ENCODE peak calls at places on chromosomes 1 and 21, in ten cellular contexts. N is cardiac muscle cell; K is ACHN; Z is globus pallidus; X is neural crest cell; I is effector memory CD8-positive, alpha-beta T cell; Y is M059J; L is NCI-H1436; F is HL-60; R is colonic mucosa. Q is an unnamed sample.

GRCh38 chr1:241485554-241485992 is 34.0 kb downstream of the FH start:
- DNase-seq in K (peak), L (peak), F (no peak), Z (no peak), N (no peak), I (no peak), Y (peak), X (no peak), R (no peak), Q (no peak)

GRCh38 chr1:231734417-231734816 is 107.8 kb downstream of the DISC1 start:
- DNase-seq in I (no peak), Z (no peak), N (peak), L (no peak), K (no peak), X (no peak), R (peak), F (no peak), Y (no peak), Q (no peak)

GRCh38 chr1:43221256-43221778 is 48.5 kb upstream of the TMEM125 start:
- DNase-seq in N (no peak), K (no peak), I (no peak), L (no peak), R (no peak), X (no peak), Y (no peak), Z (no peak), F (no peak), Q (no peak)

GRCh38 chr1:107056426-107057196 is at the start of gene PRMT6:
- DNase-seq in F (peak), I (peak), R (peak), Y (peak), K (peak), L (peak), N (peak), Z (peak), X (peak), Q (peak)

GRCh38 chr1:69711159-69711930 is 143.6 kb downstream of the LRRC7 start:
- DNase-seq in N (no peak), I (no peak), X (no peak), F (no peak), Z (no peak), K (no peak), R (no peak), Y (peak), L (peak), Q (no peak)

GRCh38 chr1:104092698-104093097 is 343.0 kb downstream of the AMY1C start:
- DNase-seq in Y (no peak), L (no peak), Z (no peak), I (no peak), K (no peak), X (no peak), F (no peak), R (no peak), N (no peak), Q (no peak)

GRCh38 chr1:97674517-97674916 is 246.3 kb downstream of the DPYD start:
- DNase-seq in R (no peak), L (no peak), I (no peak), Y (no peak), N (no peak), K (no peak), Z (no peak), X (no peak), F (peak), Q (no peak)

GRCh38 chr1:160544647-160545046 is 21.6 kb upstream of the SLAMF6 start:
- DNase-seq in N (no peak), R (no peak), Z (no peak), X (no peak), L (no peak), F (no peak), K (peak), I (peak), Y (peak), Q (no peak)

GRCh38 chr1:150237746-150238145 is 1.8 kb upstream of the ANP32E start:
- DNase-seq in F (no peak), Y (no peak), X (no peak), R (no peak), K (no peak), N (no peak), Z (no peak), L (no peak), I (no peak), Q (no peak)

GRCh38 chr1:155892801-155893200 is 18.3 kb downstream of the RIT1 start:
- DNase-seq in Z (no peak), Y (peak), F (no peak), L (no peak), X (no peak), N (no peak), I (no peak), R (no peak), K (peak), Q (no peak)

GRCh38 chr1:198880818-198881597 is 242.2 kb downstream of the PTPRC start:
- DNase-seq in X (no peak), Y (peak), Z (no peak), K (peak), R (no peak), I (no peak), F (peak), L (no peak), N (no peak), Q (no peak)

GRCh38 chr1:220278991-220279390 is 6.7 kb upstream of the RAB3GAP2 start:
- DNase-seq in I (no peak), Y (peak), X (no peak), N (no peak), K (no peak), R (no peak), F (no peak), Z (no peak), L (no peak), Q (no peak)

GRCh38 chr1:206112600-206113301 is 4.4 kb downstream of the AVPR1B start:
- DNase-seq in X (no peak), Y (no peak), N (no peak), F (no peak), Z (no peak), K (no peak), I (no peak), L (no peak), R (peak), Q (peak)

GRCh38 chr1:219042769-219043168 is 130.9 kb upstream of the LYPLAL1 start:
- DNase-seq in F (no peak), R (no peak), K (no peak), N (no peak), I (no peak), L (no peak), Z (no peak), Y (no peak), X (no peak), Q (no peak)

GRCh38 chr1:92118826-92119225 is 38.7 kb downstream of the BTBD8 start:
- DNase-seq in Y (peak), I (no peak), L (no peak), X (no peak), K (no peak), F (no peak), N (no peak), R (no peak), Z (no peak), Q (no peak)

GRCh38 chr1:157105988-157106812 is 6.6 kb upstream of the ETV3L start:
- DNase-seq in N (no peak), X (no peak), L (no peak), K (peak), Z (peak), R (no peak), F (no peak), I (no peak), Y (peak), Q (no peak)

GRCh38 chr1:147665521-147665920 is 4.8 kb downstream of the ACP6 start:
- DNase-seq in N (no peak), X (no peak), F (no peak), L (no peak), Y (no peak), R (no peak), K (no peak), I (no peak), Z (no peak), Q (no peak)

GRCh38 chr21:25791321-25791720 is 56.5 kb downstream of the GABPA start:
- DNase-seq in N (no peak), F (no peak), L (no peak), K (no peak), X (no peak), Z (no peak), I (no peak), R (no peak), Y (peak), Q (no peak)

GRCh38 chr1:25462732-25463131 is 32.0 kb downstream of the MACO1 start:
- DNase-seq in X (no peak), K (no peak), F (no peak), N (no peak), Z (no peak), L (no peak), Y (no peak), R (peak), I (no peak), Q (no peak)

GRCh38 chr1:70778934-70779333 is 268.7 kb downstream of the PTGER3 start:
- DNase-seq in Y (no peak), X (no peak), I (no peak), Z (no peak), K (no peak), N (no peak), L (no peak), R (no peak), F (no peak), Q (no peak)

GRCh38 chr1:171753685-171754380 is 12.0 kb upstream of the VAMP4 start:
- DNase-seq in K (no peak), F (no peak), Z (no peak), R (no peak), Y (no peak), I (no peak), X (no peak), L (no peak), N (no peak), Q (no peak)

GRCh38 chr1:30693366-30693765 is 30.0 kb downstream of the MATN1 start:
- DNase-seq in N (no peak), I (no peak), X (no peak), Y (no peak), K (no peak), R (no peak), Z (no peak), F (no peak), L (no peak), Q (no peak)

GRCh38 chr1:50976111-50976889 is 6.3 kb downstream of the CDKN2C start:
- DNase-seq in X (no peak), R (no peak), L (no peak), Z (peak), N (no peak), F (no peak), K (peak), Y (peak), I (no peak), Q (no peak)

GRCh38 chr1:94745742-94746141 is 74.4 kb upstream of the SLC44A3 start:
- DNase-seq in Z (no peak), R (no peak), F (no peak), L (no peak), Y (no peak), K (no peak), I (no peak), N (no peak), X (no peak), Q (no peak)

GRCh38 chr1:166920561-166921475 is 44.8 kb upstream of the TADA1 start:
- DNase-seq in L (no peak), R (peak), K (no peak), Z (no peak), I (no peak), X (peak), N (peak), F (no peak), Y (no peak), Q (no peak)

GRCh38 chr1:33743221-33743998 is 120.5 kb upstream of the HMGB4 start:
- DNase-seq in I (no peak), Y (no peak), X (no peak), R (no peak), L (no peak), Z (no peak), N (no peak), K (no peak), F (no peak), Q (no peak)

GRCh38 chr1:211198111-211198510 is 61.1 kb upstream of the RCOR3 start:
- DNase-seq in I (no peak), K (peak), X (no peak), L (no peak), Y (peak), N (no peak), R (no peak), Z (no peak), F (no peak), Q (no peak)

Q was measured in lung.